ENCODE peak calls at places on chromosomes 4 and X, in four cellular contexts. E is MM.1S, T is hepatocyte, B is PC-3. W is an unnamed sample.

GRCh38 chrX:97842468-97843199 is 958.9 kb downstream of the RPA4 start:
- DNase-seq in B (no peak), E (no peak), T (no peak), W (no peak)

GRCh38 chrX:14694631-14695030 is 165.3 kb downstream of the GLRA2 start:
- DNase-seq in T (no peak), B (peak), E (no peak), W (no peak)

GRCh38 chr4:186368291-186368690 is 102.3 kb downstream of the F11 start:
- DNase-seq in E (no peak), T (no peak), B (no peak), W (no peak)

GRCh38 chrX:143837444-143837843 is 46.4 kb upstream of the UBE2NL start:
- DNase-seq in T (no peak), E (no peak), B (no peak), W (no peak)

GRCh38 chr4:76585897-76586360 is 150.9 kb downstream of the SHROOM3 start:
- DNase-seq in T (peak), B (peak), E (peak), W (no peak)

GRCh38 chr4:40192286-40193017 is 4.4 kb upstream of the RHOH start:
- DNase-seq in B (no peak), E (peak), T (no peak), W (peak)

GRCh38 chrX:16664059-16664458 is 14.1 kb downstream of the S100G start:
- DNase-seq in B (peak), E (no peak), T (no peak), W (no peak)

GRCh38 chrX:41238543-41238942 is 95.4 kb upstream of the DDX3X start:
- DNase-seq in E (no peak), T (no peak), B (peak), W (no peak)

GRCh38 chrX:103367502-103367901 is 8.8 kb upstream of the BEX3 start:
- DNase-seq in E (no peak), T (no peak), B (no peak), W (no peak)

GRCh38 chrX:12910424-12910823 is 4.0 kb downstream of the TLR8 start:
- DNase-seq in E (no peak), B (no peak), T (no peak), W (peak)

GRCh38 chr4:183249854-183250253 is 70.2 kb downstream of the CLDN22 start:
- DNase-seq in B (peak), E (peak), T (peak), W (no peak)

GRCh38 chr4:100420571-100420970 is 97.3 kb downstream of the EMCN start:
- DNase-seq in B (peak), E (no peak), T (no peak), W (no peak)

GRCh38 chr4:127549521-127549920 is 83.2 kb upstream of the INTU start:
- DNase-seq in E (no peak), B (peak), T (no peak), W (no peak)

GRCh38 chrX:45258741-45259402 is 58.2 kb upstream of the DIPK2B start:
- DNase-seq in E (no peak), T (no peak), B (no peak), W (no peak)

GRCh38 chr4:186790630-186791029 is 67.0 kb upstream of the FAT1 start:
- DNase-seq in T (no peak), B (peak), E (no peak), W (no peak)

GRCh38 chrX:154012336-154012991 is 7.2 kb downstream of the IRAK1 start:
- DNase-seq in B (no peak), E (no peak), T (no peak), W (no peak)

GRCh38 chr4:74873545-74874295 is 59.2 kb upstream of the PARM1 start:
- DNase-seq in E (peak), T (no peak), B (no peak), W (no peak)

GRCh38 chr4:139455187-139455586 is 1.3 kb downstream of the RAB33B start:
- DNase-seq in E (no peak), T (no peak), B (no peak), W (no peak)

GRCh38 chr4:165588534-165589310 is 209.9 kb downstream of the CPE start:
- DNase-seq in B (no peak), E (no peak), T (no peak), W (no peak)

GRCh38 chr4:16196482-16197393 is 29.5 kb downstream of the TAPT1 start:
- DNase-seq in B (peak), T (peak), E (no peak), W (no peak)

GRCh38 chr4:41820473-41820872 is 71.9 kb upstream of the PHOX2B start:
- DNase-seq in E (peak), B (no peak), T (no peak), W (no peak)

GRCh38 chr4:41815478-41815877 is 67.0 kb upstream of the PHOX2B start:
- DNase-seq in B (peak), E (no peak), T (no peak), W (no peak)

GRCh38 chr4:41819621-41820020 is 71.1 kb upstream of the PHOX2B start:
- DNase-seq in E (no peak), T (no peak), B (no peak), W (no peak)

GRCh38 chr4:41814565-41814964 is 66.0 kb upstream of the PHOX2B start:
- DNase-seq in B (peak), T (peak), E (no peak), W (no peak)
- TF ChIP-seq EZH2 in B (no peak), T (no peak), E (no peak), W (no peak)

DNA sequence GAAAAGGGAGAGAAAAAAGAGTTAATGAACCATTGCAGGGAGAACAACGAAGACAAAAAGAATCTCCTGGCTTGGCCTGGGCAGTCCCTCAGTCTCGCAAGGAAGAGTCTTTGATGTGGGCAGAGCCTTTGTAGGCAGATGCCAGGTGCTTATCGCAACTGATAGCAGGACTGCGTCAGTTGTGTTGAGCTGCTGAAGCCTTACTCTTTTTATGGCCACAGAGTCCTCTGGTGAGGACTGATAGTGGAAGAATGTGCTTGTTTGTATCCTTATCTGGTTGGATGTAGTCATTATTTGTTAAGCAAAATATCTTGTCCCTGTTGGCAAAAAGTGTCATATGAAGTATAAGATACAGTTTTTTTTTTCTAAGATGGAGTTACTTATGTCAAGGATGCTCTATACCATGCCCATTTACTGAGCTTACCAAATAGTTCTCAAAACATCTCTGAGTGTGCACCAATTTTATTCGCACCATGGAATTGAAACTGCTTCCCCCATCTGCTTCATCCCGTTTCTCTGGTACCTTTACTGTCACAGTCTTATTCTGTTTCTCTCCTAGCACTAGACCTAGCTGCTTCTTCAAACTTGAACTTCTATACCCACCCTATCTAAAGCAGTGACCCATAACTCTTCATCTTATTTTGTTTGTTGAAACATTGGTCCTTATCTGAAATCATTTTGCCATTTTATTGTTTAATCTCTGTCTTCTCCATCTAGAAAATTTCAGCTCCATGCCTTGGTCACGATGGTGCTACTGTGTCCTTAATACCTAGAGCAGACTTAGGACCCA is 47.0 kb upstream of the SPRY1 start:
- DNase-seq in B (no peak), E (no peak), T (peak), W (peak)
- TF ChIP-seq EZH2 in B (no peak), E (no peak), T (no peak), W (no peak)

DNA sequence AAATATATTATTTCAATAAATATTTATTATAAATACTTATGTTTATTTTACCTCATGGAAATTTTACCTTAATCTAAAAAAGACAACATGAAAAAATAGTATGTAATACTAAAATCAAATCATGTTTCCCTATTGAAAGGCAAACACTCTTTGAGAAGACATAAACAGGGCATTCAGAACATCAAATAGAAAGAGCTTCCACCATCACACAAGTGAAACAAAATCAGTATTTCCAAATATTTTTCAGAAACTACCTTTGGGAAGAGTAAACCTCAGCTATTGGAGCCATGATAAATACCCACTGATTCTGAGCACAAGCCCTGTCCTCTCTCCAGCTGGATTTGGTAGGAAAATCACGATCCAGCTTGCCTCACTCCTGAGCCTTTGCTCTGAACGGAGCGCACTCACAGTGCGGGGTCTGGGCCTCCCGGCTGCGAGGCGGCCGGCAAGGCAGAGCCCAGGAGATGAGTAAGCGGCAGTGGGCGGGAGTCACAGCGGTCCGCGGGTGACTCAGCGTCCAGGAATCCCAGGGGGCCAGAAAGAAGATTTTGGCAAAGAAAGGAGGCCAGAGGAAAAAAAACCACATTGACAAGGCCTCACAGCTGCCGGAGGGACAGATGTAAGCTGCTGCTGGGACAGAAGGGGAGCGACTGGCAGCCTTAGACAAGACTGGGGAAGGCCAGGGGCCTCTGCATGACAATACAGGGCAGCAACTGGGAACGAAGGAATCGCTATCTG is 14.7 kb upstream of the ANXA5 start:
- DNase-seq in B (peak), T (peak), E (peak), W (no peak)
- TF ChIP-seq EZH2 in B (no peak), T (no peak), E (no peak), W (no peak)

GRCh38 chr4:41877020-41877796 is 58.0 kb upstream of the TMEM33 start:
- DNase-seq in E (no peak), T (no peak), B (no peak), W (no peak)
- TF ChIP-seq EZH2 in E (no peak), T (no peak), B (no peak), W (no peak)

DNA sequence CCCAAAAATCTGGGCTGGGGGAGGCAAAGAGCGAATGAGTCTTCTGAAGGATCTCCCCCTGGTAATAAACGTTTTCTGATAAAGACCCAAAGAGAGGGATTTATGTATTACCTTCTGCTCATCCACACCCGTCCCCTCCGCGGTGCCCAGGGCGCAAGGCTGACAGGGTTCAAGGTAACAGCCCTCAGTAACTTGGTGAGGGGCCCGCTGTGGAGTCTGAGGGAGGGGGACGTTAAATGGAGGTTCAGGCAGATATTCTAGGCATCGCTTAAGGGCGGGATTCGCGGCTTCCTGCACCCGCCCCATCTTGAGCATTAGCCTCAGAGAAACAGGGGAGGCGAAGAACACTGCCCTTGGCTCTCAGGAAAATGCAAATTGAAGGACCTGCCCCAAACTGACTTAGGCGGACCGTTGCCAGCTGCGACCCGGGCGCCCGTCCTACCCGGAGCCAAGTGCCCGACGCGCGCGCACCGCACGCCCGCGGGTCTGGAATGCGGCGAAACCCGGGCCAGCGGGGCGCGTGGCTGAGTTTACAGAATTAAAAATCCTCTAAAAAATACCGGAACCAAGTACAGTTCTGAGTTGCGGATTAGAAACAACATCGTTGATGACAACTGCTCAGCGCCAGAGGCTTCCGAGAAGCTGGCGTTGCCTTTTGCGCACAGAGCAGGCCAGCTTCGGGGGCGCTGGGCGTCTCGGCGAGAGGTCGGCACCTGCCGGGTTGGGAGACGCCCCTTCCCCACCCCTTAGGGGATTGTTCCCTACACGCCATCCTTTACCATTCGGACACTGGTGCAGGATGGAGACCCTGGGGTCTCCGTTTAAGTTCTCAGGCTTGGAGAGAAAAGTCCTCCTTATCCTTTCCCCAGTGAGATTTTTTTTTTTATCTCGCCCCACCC is 2.8 kb downstream of the HELT start:
- DNase-seq in E (no peak), B (no peak), T (no peak), W (no peak)
- TF ChIP-seq EZH2 in E (no peak), B (no peak), T (peak), W (no peak)

W was measured in DND-41.